ENCODE peak calls at places on chromosomes 4 and X, in five cellular contexts. One of them, this sample, is unnamed.
A peak's percentile ranks its signal among the peaks of the same experiment; 100 is the strongest.

GRCh38 chr4:100593933-100594332 is 76.1 kb upstream of the EMCN start:
- DNase-seq in fibroblast of the aortic adventitia: no peak
- DNase-seq in foreskin fibroblast: no peak
- DNase-seq in HFF-Myc: no peak
- DNase-seq in heart left ventricle: no peak
- DNase-seq in this sample: no peak

GRCh38 chr4:67052981-67053380 is 492.3 kb downstream of the CENPC start:
- DNase-seq in fibroblast of the aortic adventitia: no peak
- DNase-seq in foreskin fibroblast: no peak
- DNase-seq in HFF-Myc: no peak
- DNase-seq in heart left ventricle: no peak
- DNase-seq in this sample: no peak

GRCh38 chr4:173333658-173334084 is 487 bp downstream of the HMGB2 start:
- DNase-seq in fibroblast of the aortic adventitia: no peak
- DNase-seq in foreskin fibroblast: no peak
- DNase-seq in HFF-Myc: no peak
- DNase-seq in heart left ventricle: peak; percentile 86
- DNase-seq in this sample: no peak

GRCh38 chrX:119655125-119655524 is 37.8 kb downstream of the SEPTIN6 start:
- DNase-seq in fibroblast of the aortic adventitia: peak; percentile 70
- DNase-seq in foreskin fibroblast: peak; percentile 53
- DNase-seq in HFF-Myc: peak; percentile 17
- DNase-seq in heart left ventricle: no peak
- DNase-seq in this sample: no peak

GRCh38 chr4:68375667-68376559 is 26.0 kb upstream of the YTHDC1 start:
- DNase-seq in fibroblast of the aortic adventitia: peak; percentile 74
- DNase-seq in foreskin fibroblast: peak; percentile 47
- DNase-seq in HFF-Myc: no peak
- DNase-seq in heart left ventricle: no peak
- DNase-seq in this sample: peak; percentile 72

GRCh38 chr4:77308843-77309242 is 151.8 kb downstream of the CCNG2 start:
- DNase-seq in fibroblast of the aortic adventitia: peak; percentile 32
- DNase-seq in foreskin fibroblast: peak; percentile 18
- DNase-seq in HFF-Myc: no peak
- DNase-seq in heart left ventricle: no peak
- DNase-seq in this sample: peak; percentile 43

GRCh38 chrX:100944601-100945000 is 15.9 kb upstream of the XKRX start:
- DNase-seq in fibroblast of the aortic adventitia: no peak
- DNase-seq in foreskin fibroblast: no peak
- DNase-seq in HFF-Myc: no peak
- DNase-seq in heart left ventricle: no peak
- DNase-seq in this sample: no peak

GRCh38 chrX:147476008-147476407 is 435.7 kb upstream of the FMR1 start:
- DNase-seq in fibroblast of the aortic adventitia: no peak
- DNase-seq in foreskin fibroblast: no peak
- DNase-seq in HFF-Myc: no peak
- DNase-seq in heart left ventricle: no peak
- DNase-seq in this sample: no peak

GRCh38 chr4:146252941-146253340 is 38.6 kb downstream of the REELD1 start:
- DNase-seq in fibroblast of the aortic adventitia: no peak
- DNase-seq in foreskin fibroblast: no peak
- DNase-seq in HFF-Myc: no peak
- DNase-seq in heart left ventricle: no peak
- DNase-seq in this sample: peak; percentile 32

GRCh38 chr4:7426525-7427171 is 8.1 kb downstream of the PSAPL1 start:
- DNase-seq in fibroblast of the aortic adventitia: no peak
- DNase-seq in foreskin fibroblast: no peak
- DNase-seq in HFF-Myc: no peak
- DNase-seq in heart left ventricle: peak; percentile 56
- DNase-seq in this sample: no peak

GRCh38 chr4:81512945-81513584 is 41.4 kb upstream of the RASGEF1B start:
- DNase-seq in fibroblast of the aortic adventitia: no peak
- DNase-seq in foreskin fibroblast: no peak
- DNase-seq in HFF-Myc: no peak
- DNase-seq in heart left ventricle: no peak
- DNase-seq in this sample: no peak

GRCh38 chrX:153925739-153926593 is at the start of gene ARHGAP4:
- DNase-seq in fibroblast of the aortic adventitia: no peak
- DNase-seq in foreskin fibroblast: no peak
- DNase-seq in HFF-Myc: no peak
- DNase-seq in heart left ventricle: no peak
- DNase-seq in this sample: no peak

GRCh38 chrX:153924149-153924861 is 1.8 kb downstream of the ARHGAP4 start:
- DNase-seq in fibroblast of the aortic adventitia: peak; percentile 35
- DNase-seq in foreskin fibroblast: peak; percentile 32
- DNase-seq in HFF-Myc: no peak
- DNase-seq in heart left ventricle: no peak
- DNase-seq in this sample: no peak

GRCh38 chrX:153926863-153927685 is 1.0 kb upstream of the ARHGAP4 start:
- DNase-seq in fibroblast of the aortic adventitia: peak; percentile 16
- DNase-seq in foreskin fibroblast: no peak
- DNase-seq in HFF-Myc: no peak
- DNase-seq in heart left ventricle: peak; percentile 76
- DNase-seq in this sample: no peak

GRCh38 chrX:153926594-153926862 is 464 bp upstream of the ARHGAP4 start:
- DNase-seq in fibroblast of the aortic adventitia: no peak
- DNase-seq in foreskin fibroblast: no peak
- DNase-seq in HFF-Myc: no peak
- DNase-seq in heart left ventricle: no peak
- DNase-seq in this sample: no peak

GRCh38 chrX:153925387-153925738 is 701 bp downstream of the ARHGAP4 start:
- DNase-seq in fibroblast of the aortic adventitia: no peak
- DNase-seq in foreskin fibroblast: no peak
- DNase-seq in HFF-Myc: no peak
- DNase-seq in heart left ventricle: no peak
- DNase-seq in this sample: no peak
- H3K4me3 ChIP-seq in fibroblast of the aortic adventitia: no peak overlapping the region
- H3K4me3 ChIP-seq in foreskin fibroblast: no peak overlapping the region
- H3K4me3 ChIP-seq in HFF-Myc: no peak overlapping the region
- H3K4me3 ChIP-seq in heart left ventricle: peak overlapping the region; percentile 35
- H3K4me3 ChIP-seq in this sample: no peak overlapping the region

DNA sequence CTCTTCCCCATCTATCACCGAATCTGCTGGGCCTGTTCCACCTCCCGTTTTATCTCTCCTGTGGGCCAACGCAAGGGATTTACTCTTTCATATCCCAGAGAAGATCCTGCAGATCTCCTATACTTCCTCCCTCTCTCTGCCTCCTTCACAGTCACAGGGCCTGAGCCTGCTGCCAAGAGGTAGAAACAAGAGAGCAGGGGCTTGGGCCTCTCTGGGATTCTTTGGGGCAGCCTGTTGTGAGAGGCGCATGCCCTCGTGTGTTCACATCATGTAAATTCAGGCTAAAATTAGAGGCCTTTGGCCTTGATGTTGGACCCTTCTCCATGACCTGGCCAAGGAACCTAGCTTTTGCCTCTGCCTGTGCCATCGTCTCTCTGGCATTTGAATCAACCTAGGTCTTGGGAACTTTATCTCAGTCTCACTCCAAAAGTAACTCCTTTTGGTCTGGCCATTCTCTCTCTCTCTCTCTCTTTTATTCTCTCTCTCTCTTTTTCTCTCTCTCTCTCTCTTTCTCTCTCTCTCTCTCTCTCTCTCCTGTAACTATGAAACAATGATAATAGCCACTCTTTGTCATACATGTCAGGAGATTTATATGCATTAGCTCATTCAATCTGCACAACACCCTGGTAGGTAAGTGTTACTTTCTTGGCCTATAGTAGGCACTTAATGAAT is 20.0 kb upstream of the EFNB1 start:
- DNase-seq in fibroblast of the aortic adventitia: peak; percentile 47
- DNase-seq in foreskin fibroblast: no peak
- DNase-seq in HFF-Myc: no peak
- DNase-seq in heart left ventricle: no peak
- DNase-seq in this sample: no peak
- TF ChIP-seq CTCF in fibroblast of the aortic adventitia: peak; percentile 40
- TF ChIP-seq CTCF in foreskin fibroblast: no peak
- TF ChIP-seq CTCF in HFF-Myc: no peak
- TF ChIP-seq CTCF in heart left ventricle: peak; percentile 25
- TF ChIP-seq CTCF in this sample: peak; percentile 23

GRCh38 chr4:156738756-156739155 is 232.8 kb downstream of the PDGFC start:
- DNase-seq in fibroblast of the aortic adventitia: no peak
- DNase-seq in foreskin fibroblast: no peak
- DNase-seq in HFF-Myc: no peak
- DNase-seq in heart left ventricle: no peak
- DNase-seq in this sample: no peak
- H3K4me3 ChIP-seq in fibroblast of the aortic adventitia: no peak overlapping the region
- H3K4me3 ChIP-seq in foreskin fibroblast: no peak overlapping the region
- H3K4me3 ChIP-seq in HFF-Myc: no peak overlapping the region
- H3K4me3 ChIP-seq in heart left ventricle: no peak overlapping the region
- H3K4me3 ChIP-seq in this sample: no peak overlapping the region

DNA sequence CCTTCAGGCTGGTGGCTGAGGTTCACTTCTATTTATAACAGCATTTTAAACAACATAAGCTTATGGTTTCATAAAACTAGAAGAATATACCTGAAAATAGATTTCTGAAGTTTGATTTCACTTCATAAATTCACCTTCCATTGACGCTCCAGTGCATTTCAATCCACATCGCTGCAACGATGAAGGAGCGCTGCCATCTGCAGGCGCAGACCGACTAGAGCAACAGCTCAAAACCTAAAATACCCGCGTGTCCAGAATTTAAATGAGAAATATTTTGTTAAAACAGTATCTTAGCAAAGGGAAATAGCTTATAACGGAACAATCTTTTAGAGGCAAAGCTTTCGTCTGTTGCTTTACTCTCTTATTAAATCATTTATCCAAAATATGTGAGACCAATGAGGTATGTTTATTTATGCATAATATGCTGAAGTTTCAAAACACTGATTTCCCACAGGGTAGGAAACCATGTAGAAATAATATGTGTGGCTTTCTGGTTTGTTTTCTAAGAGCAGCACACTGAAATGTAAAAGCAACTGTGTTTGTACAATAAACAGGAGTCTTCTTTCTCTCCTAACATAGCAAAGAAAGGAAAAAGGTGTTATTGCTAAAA is 816.4 kb upstream of the FRG1 start:
- DNase-seq in fibroblast of the aortic adventitia: no peak
- DNase-seq in foreskin fibroblast: peak; percentile 21
- DNase-seq in HFF-Myc: peak; percentile 29
- DNase-seq in heart left ventricle: no peak
- DNase-seq in this sample: no peak
- TF ChIP-seq CTCF in fibroblast of the aortic adventitia: peak; percentile 9
- TF ChIP-seq CTCF in foreskin fibroblast: peak; percentile 88
- TF ChIP-seq CTCF in HFF-Myc: peak; percentile 75
- TF ChIP-seq CTCF in heart left ventricle: peak; percentile 55
- TF ChIP-seq CTCF in this sample: peak; percentile 85

This sample was measured in LNCaP clone FGC.